ENCODE peak calls at places on chromosomes 11 and 22, in nine cellular contexts. S, N, Q, X, D, H, F, E and A are unnamed samples.
A peak's percentile ranks its signal among the peaks of the same experiment; 100 is the strongest.

GRCh38 chr11:5196067-5196466 is 4.4 kb downstream of the OR51V1 start:
- DNase-seq in S (no peak), N (no peak), Q (no peak), X (no peak), D (no peak), H (no peak), F (no peak), E (no peak), A (no peak)

GRCh38 chr11:121829159-121829643 is 286.8 kb downstream of the BLID start:
- DNase-seq in S (no peak), N (peak; percentile 84), Q (no peak), X (no peak), D (no peak), H (peak; percentile 10), F (no peak), E (no peak), A (peak; percentile 27)

GRCh38 chr11:22875869-22876473 is 15.7 kb upstream of the CCDC179 start:
- DNase-seq in S (peak; percentile 11), N (no peak), Q (peak; percentile 74), X (peak; percentile 56), D (peak; percentile 63), H (peak; percentile 80), F (peak; percentile 52), E (peak; percentile 40), A (peak; percentile 10)

GRCh38 chr22:43018615-43019014 is 3.7 kb upstream of the PACSIN2 start:
- DNase-seq in S (no peak), N (no peak), Q (no peak), X (no peak), D (peak; percentile 62), H (no peak), F (no peak), E (no peak), A (no peak)

GRCh38 chr22:38214248-38215056 is 12.7 kb downstream of the MAFF start:
- DNase-seq in S (peak; percentile 66), N (peak; percentile 91), Q (peak; percentile 79), X (no peak), D (peak; percentile 90), H (peak; percentile 61), F (peak; percentile 95), E (peak; percentile 62), A (no peak)

GRCh38 chr11:96272542-96273306 is 70.3 kb downstream of the MAML2 start:
- DNase-seq in S (no peak), N (no peak), Q (no peak), X (no peak), D (no peak), H (peak; percentile 44), F (no peak), E (no peak), A (no peak)

GRCh38 chr11:97617031-97617430 is 1227.2 kb downstream of the JRKL start:
- DNase-seq in S (no peak), N (no peak), Q (no peak), X (no peak), D (no peak), H (no peak), F (no peak), E (no peak), A (no peak)

GRCh38 chr22:38696606-38697005 is 4.1 kb downstream of the JOSD1 start:
- DNase-seq in S (no peak), N (no peak), Q (peak; percentile 53), X (peak; percentile 57), D (no peak), H (no peak), F (no peak), E (no peak), A (peak; percentile 56)

GRCh38 chr11:28738549-28738948 is 630.4 kb downstream of the METTL15 start:
- DNase-seq in S (no peak), N (no peak), Q (no peak), X (no peak), D (no peak), H (no peak), F (no peak), E (no peak), A (no peak)

GRCh38 chr22:43242627-43243026 is 55.7 kb upstream of the TTLL12 start:
- DNase-seq in S (no peak), N (no peak), Q (no peak), X (no peak), D (no peak), H (no peak), F (no peak), E (no peak), A (no peak)

GRCh38 chr11:129731316-129731715 is 84.3 kb upstream of the TMEM45B start:
- DNase-seq in S (no peak), N (peak; percentile 59), Q (no peak), X (no peak), D (peak; percentile 82), H (no peak), F (no peak), E (no peak), A (peak; percentile 4)

GRCh38 chr11:12914401-12914912 is 94.7 kb upstream of the RASSF10 start:
- DNase-seq in S (peak; percentile 26), N (peak; percentile 86), Q (peak; percentile 4), X (peak; percentile 63), D (no peak), H (peak; percentile 95), F (peak; percentile 89), E (no peak), A (peak; percentile 30)

GRCh38 chr22:41449321-41449720 is 2.7 kb upstream of the TOB2 start:
- DNase-seq in S (no peak), N (no peak), Q (no peak), X (no peak), D (no peak), H (no peak), F (no peak), E (no peak), A (no peak)

GRCh38 chr11:130897262-130898182 is 18.8 kb downstream of the SNX19 start:
- DNase-seq in S (no peak), N (no peak), Q (no peak), X (no peak), D (peak; percentile 89), H (peak; percentile 77), F (no peak), E (peak; percentile 89), A (no peak)

GRCh38 chr22:20407829-20408228 is 13.9 kb downstream of the ZNF74 start:
- DNase-seq in S (no peak), N (peak; percentile 49), Q (no peak), X (no peak), D (peak; percentile 27), H (no peak), F (no peak), E (no peak), A (no peak)

GRCh38 chr11:80995523-80995922 is 1554.7 kb upstream of the TENM4 start:
- DNase-seq in S (no peak), N (no peak), Q (no peak), X (no peak), D (no peak), H (no peak), F (no peak), E (no peak), A (no peak)

GRCh38 chr11:80993561-80993960 is 1552.7 kb upstream of the TENM4 start:
- DNase-seq in S (no peak), N (no peak), Q (no peak), X (no peak), D (no peak), H (no peak), F (no peak), E (no peak), A (no peak)

GRCh38 chr11:80987161-80987560 is 1546.3 kb upstream of the TENM4 start:
- DNase-seq in S (no peak), N (no peak), Q (no peak), X (no peak), D (no peak), H (no peak), F (no peak), E (no peak), A (no peak)

DNA sequence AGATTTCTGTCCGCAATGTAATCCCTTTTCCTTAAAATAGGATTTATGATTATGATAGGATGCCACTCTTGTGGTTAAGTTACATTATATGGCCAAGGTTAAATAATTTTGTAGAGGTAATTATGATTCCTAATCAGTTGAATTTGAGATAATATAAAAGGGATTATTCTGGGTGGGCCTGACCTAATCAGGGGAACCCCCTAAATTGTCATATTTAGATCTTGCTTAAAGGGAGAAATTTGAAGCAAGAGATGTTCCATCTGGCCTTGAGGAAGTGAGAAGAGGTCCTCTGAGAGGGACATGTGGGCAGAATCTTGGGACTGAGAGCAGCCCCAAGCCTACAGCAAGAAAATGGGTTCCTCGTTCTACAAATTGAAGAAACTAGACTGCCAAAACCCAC is 1550.1 kb upstream of the TENM4 start:
- DNase-seq in S (no peak), N (no peak), Q (no peak), X (no peak), D (no peak), H (no peak), F (no peak), E (no peak), A (no peak)
- TF ChIP-seq POLR2A in S (no peak), N (no peak), Q (no peak), X (no peak), D (no peak), H (no peak), F (no peak), E (no peak), A (no peak)

GRCh38 chr11:7986768-7987559 is at the start of gene EIF3F:
- DNase-seq in S (peak; percentile 77), N (peak; percentile 97), Q (peak; percentile 100), X (peak; percentile 97), D (peak; percentile 94), H (peak; percentile 94), F (peak; percentile 88), E (peak; percentile 96), A (peak; percentile 84)
- TF ChIP-seq POLR2A in S (peak; percentile 50), N (no peak), Q (peak; percentile 64), X (peak; percentile 45), D (peak; percentile 56), H (peak; percentile 68), F (peak; percentile 62), E (peak; percentile 49), A (no peak)

DNA sequence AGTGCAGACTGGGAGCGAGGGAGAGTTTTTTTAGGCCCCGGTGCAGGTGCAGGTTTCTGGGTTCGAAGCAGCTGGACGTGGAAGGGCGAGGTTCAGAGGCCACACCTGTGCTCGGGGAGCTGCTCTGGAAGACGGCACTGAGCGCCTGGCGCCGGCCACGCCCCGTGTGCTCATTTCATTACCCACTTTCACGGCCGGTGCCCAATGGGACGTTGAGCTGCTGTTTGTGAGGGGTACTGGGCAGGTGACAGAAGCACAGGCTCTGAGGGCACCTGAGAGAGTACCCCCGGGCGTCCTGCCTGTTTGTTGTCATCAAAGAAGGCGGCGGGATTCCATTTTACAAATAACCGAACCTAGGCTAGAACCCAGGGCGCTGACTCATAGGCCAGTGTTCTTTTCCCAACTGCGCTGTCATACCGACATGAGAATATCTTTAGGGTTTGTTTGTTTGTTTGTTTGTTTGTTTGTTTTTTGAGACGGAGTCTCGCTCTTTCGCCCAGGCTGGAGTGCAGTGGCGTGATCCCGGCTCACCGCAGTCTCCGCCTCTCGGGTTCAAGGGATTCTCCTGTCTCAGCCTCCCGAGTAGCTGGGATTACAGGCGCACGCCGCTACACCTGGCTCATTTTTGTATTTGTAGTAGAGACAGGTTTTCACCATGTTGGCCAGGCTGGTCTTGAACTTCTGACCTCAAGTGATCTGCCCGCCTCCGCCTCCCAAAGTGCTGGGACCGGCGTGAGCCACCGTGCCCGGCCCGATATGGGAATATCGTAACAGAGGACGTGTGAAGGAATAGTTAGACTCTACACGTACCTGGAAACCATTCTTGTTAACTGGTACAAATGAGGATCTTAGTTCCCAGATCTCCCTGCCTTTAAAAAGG is 16.6 kb upstream of the SPTBN2 start:
- DNase-seq in S (peak; percentile 53), N (peak; percentile 89), Q (no peak), X (peak; percentile 58), D (no peak), H (peak; percentile 49), F (peak; percentile 56), E (no peak), A (no peak)
- TF ChIP-seq POLR2A in S (no peak), N (no peak), Q (no peak), X (no peak), D (no peak), H (no peak), F (no peak), E (no peak), A (no peak)

GRCh38 chr11:62667460-62667859 is 2.3 kb downstream of the CSKMT start:
- DNase-seq in S (no peak), N (no peak), Q (no peak), X (no peak), D (no peak), H (no peak), F (no peak), E (no peak), A (no peak)
- TF ChIP-seq POLR2A in S (no peak), N (no peak), Q (no peak), X (peak; percentile 4), D (no peak), H (no peak), F (no peak), E (no peak), A (no peak)